ENCODE peak calls at places on chromosome 19, in four cellular contexts. One of them, this sample, is unnamed.
A peak's percentile ranks its signal among the peaks of the same experiment; 100 is the strongest.

GRCh38 chr19:38656171-38656981 is 8.9 kb downstream of the ACTN4 start:
- DNase-seq in cardiac muscle cell: no peak
- DNase-seq in pulmonary artery endothelial cell: no peak
- DNase-seq in GM12865: no peak
- DNase-seq in this sample: no peak

GRCh38 chr19:5154129-5154798 is 185.4 kb downstream of the KDM4B start:
- DNase-seq in cardiac muscle cell: peak; percentile 54
- DNase-seq in pulmonary artery endothelial cell: no peak
- DNase-seq in GM12865: peak; percentile 50
- DNase-seq in this sample: peak; percentile 68

GRCh38 chr19:48961051-48961649 is 4.0 kb upstream of the FTL start:
- DNase-seq in cardiac muscle cell: no peak
- DNase-seq in pulmonary artery endothelial cell: no peak
- DNase-seq in GM12865: no peak
- DNase-seq in this sample: no peak

GRCh38 chr19:28130066-28130511 is 1082.9 kb downstream of the UQCRFS1 start:
- DNase-seq in cardiac muscle cell: peak; percentile 75
- DNase-seq in pulmonary artery endothelial cell: no peak
- DNase-seq in GM12865: peak; percentile 63
- DNase-seq in this sample: no peak

GRCh38 chr19:33767898-33768413 is 28.7 kb upstream of the KCTD15 start:
- DNase-seq in cardiac muscle cell: peak; percentile 88
- DNase-seq in pulmonary artery endothelial cell: no peak
- DNase-seq in GM12865: peak; percentile 22
- DNase-seq in this sample: peak; percentile 41

GRCh38 chr19:6935069-6935468 is 47.7 kb downstream of the ADGRE1 start:
- DNase-seq in cardiac muscle cell: no peak
- DNase-seq in pulmonary artery endothelial cell: no peak
- DNase-seq in GM12865: no peak
- DNase-seq in this sample: no peak

GRCh38 chr19:19866599-19867248 is 1.0 kb downstream of the ZNF253 start:
- DNase-seq in cardiac muscle cell: peak; percentile 73
- DNase-seq in pulmonary artery endothelial cell: no peak
- DNase-seq in GM12865: peak; percentile 75
- DNase-seq in this sample: peak; percentile 86

GRCh38 chr19:1855040-1855827 is 7.0 kb upstream of the REXO1 start:
- DNase-seq in cardiac muscle cell: peak; percentile 90
- DNase-seq in pulmonary artery endothelial cell: peak; percentile 65
- DNase-seq in GM12865: peak; percentile 94
- DNase-seq in this sample: peak; percentile 90

GRCh38 chr19:55000761-55001160 is 34.6 kb downstream of the NLRP2 start:
- DNase-seq in cardiac muscle cell: no peak
- DNase-seq in pulmonary artery endothelial cell: no peak
- DNase-seq in GM12865: no peak
- DNase-seq in this sample: no peak

GRCh38 chr19:17095141-17095919 is 19.8 kb downstream of the MYO9B start:
- DNase-seq in cardiac muscle cell: no peak
- DNase-seq in pulmonary artery endothelial cell: peak; percentile 40
- DNase-seq in GM12865: no peak
- DNase-seq in this sample: no peak

GRCh38 chr19:9789066-9789465 is 20.5 kb upstream of the ZNF846 start:
- DNase-seq in cardiac muscle cell: no peak
- DNase-seq in pulmonary artery endothelial cell: no peak
- DNase-seq in GM12865: no peak
- DNase-seq in this sample: no peak

GRCh38 chr19:16330368-16330801 is 5.8 kb downstream of the KLF2 start:
- DNase-seq in cardiac muscle cell: no peak
- DNase-seq in pulmonary artery endothelial cell: no peak
- DNase-seq in GM12865: peak; percentile 92
- DNase-seq in this sample: peak; percentile 37

GRCh38 chr19:4713384-4713951 is 10.2 kb downstream of the DPP9 start:
- DNase-seq in cardiac muscle cell: no peak
- DNase-seq in pulmonary artery endothelial cell: peak; percentile 91
- DNase-seq in GM12865: no peak
- DNase-seq in this sample: no peak

GRCh38 chr19:48466571-48467325 is 2.4 kb upstream of the CYTH2 start:
- DNase-seq in cardiac muscle cell: no peak
- DNase-seq in pulmonary artery endothelial cell: no peak
- DNase-seq in GM12865: no peak
- DNase-seq in this sample: no peak

GRCh38 chr19:49056101-49056901 is 1.2 kb downstream of the CGB7 start:
- DNase-seq in cardiac muscle cell: peak; percentile 69
- DNase-seq in pulmonary artery endothelial cell: no peak
- DNase-seq in GM12865: peak; percentile 45
- DNase-seq in this sample: no peak

GRCh38 chr19:16660763-16661479 is at the start of gene TMEM38A:
- DNase-seq in cardiac muscle cell: peak; percentile 63
- DNase-seq in pulmonary artery endothelial cell: no peak
- DNase-seq in GM12865: peak; percentile 70
- DNase-seq in this sample: peak; percentile 62

GRCh38 chr19:36267061-36267845 is 52.3 kb downstream of the ZNF146 start:
- DNase-seq in cardiac muscle cell: no peak
- DNase-seq in pulmonary artery endothelial cell: no peak
- DNase-seq in GM12865: no peak
- DNase-seq in this sample: no peak

GRCh38 chr19:51473009-51473707 is 5.2 kb upstream of the CEACAM18 start:
- DNase-seq in cardiac muscle cell: peak; percentile 75
- DNase-seq in pulmonary artery endothelial cell: peak; percentile 24
- DNase-seq in GM12865: peak; percentile 83
- DNase-seq in this sample: peak; percentile 72

GRCh38 chr19:10009269-10009665 is 1.0 kb downstream of the COL5A3 start:
- DNase-seq in cardiac muscle cell: peak; percentile 80
- DNase-seq in pulmonary artery endothelial cell: no peak
- DNase-seq in GM12865: no peak
- DNase-seq in this sample: no peak

GRCh38 chr19:14347999-14348889 is 33.0 kb upstream of the ADGRE5 start:
- DNase-seq in cardiac muscle cell: peak; percentile 70
- DNase-seq in pulmonary artery endothelial cell: no peak
- DNase-seq in GM12865: peak; percentile 66
- DNase-seq in this sample: peak; percentile 65